ENCODE peak calls at places on chromosomes 7 and 10, in nine cellular contexts. E is transverse colon, H is tibial nerve, O is psoas muscle, P is fibroblast of lung, I is breast epithelium, M is neural progenitor cell, N is mesendoderm, W is tibial artery. B is an unnamed sample.

GRCh38 chr7:1555813-1556540 is at the start of gene TMEM184A:
- DNase-seq in M (peak; percentile 69), I (peak; percentile 89), P (no peak), O (peak; percentile 67), N (peak; percentile 79), H (no peak), W (no peak), E (peak; percentile 93), B (peak; percentile 48)

GRCh38 chr10:97759157-97759980 is 12.4 kb downstream of the SFRP5 start:
- DNase-seq in E (peak; percentile 53), P (peak; percentile 53), H (peak; percentile 38), M (peak; percentile 85), N (peak; percentile 88), O (peak; percentile 49), I (no peak), W (no peak), B (peak; percentile 43)

GRCh38 chr10:49488056-49488455 is 50.9 kb downstream of the ERCC6 start:
- DNase-seq in O (no peak), M (no peak), N (no peak), E (no peak), P (no peak), W (no peak), H (no peak), I (no peak), B (no peak)

GRCh38 chr7:159040912-159041711 is 103.6 kb downstream of the VIPR2 start:
- DNase-seq in N (no peak), W (no peak), E (no peak), I (peak; percentile 31), H (no peak), P (no peak), O (no peak), M (no peak), B (no peak)

GRCh38 chr7:156473476-156474240 is 166.9 kb upstream of the RNF32 start:
- DNase-seq in W (no peak), E (peak; percentile 26), O (no peak), H (no peak), N (peak; percentile 44), I (no peak), P (peak; percentile 33), M (peak; percentile 67), B (no peak)

GRCh38 chr10:63173468-63174227 is 40.5 kb downstream of the NRBF2 start:
- DNase-seq in N (no peak), P (no peak), O (no peak), H (no peak), W (no peak), M (no peak), I (no peak), E (no peak), B (no peak)

GRCh38 chr10:30858499-30858898 is 173.2 kb downstream of the ZNF438 start:
- DNase-seq in W (no peak), P (peak; percentile 29), M (no peak), E (no peak), O (no peak), I (no peak), N (no peak), H (no peak), B (no peak)

GRCh38 chr7:123216825-123217224 is 17.1 kb upstream of the SLC13A1 start:
- DNase-seq in I (no peak), H (no peak), N (no peak), E (no peak), P (no peak), O (no peak), W (no peak), M (no peak), B (no peak)

GRCh38 chr10:116722736-116723427 is 19.5 kb downstream of the HSPA12A start:
- DNase-seq in E (no peak), O (no peak), N (no peak), W (peak; percentile 55), I (no peak), M (no peak), H (no peak), P (no peak), B (no peak)

GRCh38 chr10:88858493-88858892 is 6.8 kb upstream of the ANKRD22 start:
- DNase-seq in P (peak; percentile 4), E (no peak), M (no peak), I (no peak), W (no peak), H (no peak), O (no peak), N (no peak), B (no peak)

GRCh38 chr7:71504697-71505441 is 372.9 kb downstream of the GALNT17 start:
- DNase-seq in I (no peak), W (no peak), M (peak; percentile 16), N (peak; percentile 58), O (no peak), H (no peak), E (no peak), P (no peak), B (no peak)

GRCh38 chr10:72276013-72276387 is 2.3 kb downstream of the DDIT4 start:
- DNase-seq in E (peak; percentile 66), I (peak; percentile 86), N (no peak), O (peak; percentile 42), P (no peak), H (no peak), M (no peak), W (peak; percentile 79), B (no peak)

GRCh38 chr7:99036531-99037175 is 107.3 kb downstream of the SMURF1 start:
- DNase-seq in O (peak; percentile 50), H (no peak), P (peak; percentile 92), W (peak; percentile 86), E (no peak), M (peak; percentile 73), I (no peak), N (peak; percentile 75), B (no peak)

GRCh38 chr7:87220026-87220733 is 648 bp upstream of the TMEM243 start:
- DNase-seq in N (peak; percentile 87), O (peak; percentile 78), P (peak; percentile 78), E (peak; percentile 90), I (peak; percentile 79), H (peak; percentile 48), W (peak; percentile 86), M (peak; percentile 90), B (peak; percentile 69)

GRCh38 chr10:102322914-102323313 is 72.6 kb upstream of the NFKB2 start:
- DNase-seq in N (no peak), H (no peak), M (no peak), I (no peak), E (peak; percentile 14), O (no peak), W (no peak), P (peak; percentile 78), B (peak; percentile 2)

GRCh38 chr10:73950569-73950968 is 39.6 kb downstream of the PLAU start:
- DNase-seq in O (no peak), I (no peak), H (no peak), W (no peak), M (peak; percentile 71), E (no peak), N (peak; percentile 44), P (no peak), B (no peak)

GRCh38 chr7:158279539-158280466 is 307.8 kb downstream of the PTPRN2 start:
- DNase-seq in O (no peak), E (no peak), W (peak; percentile 53), M (no peak), P (no peak), N (no peak), H (peak; percentile 6), I (peak; percentile 27), B (no peak)

GRCh38 chr7:4013793-4014192 is 668.3 kb upstream of the FOXK1 start:
- DNase-seq in O (no peak), W (no peak), I (no peak), E (no peak), M (peak; percentile 34), N (no peak), P (no peak), H (no peak), B (no peak)

GRCh38 chr7:96315109-96315480 is 6.8 kb downstream of the SLC25A13 start:
- DNase-seq in O (no peak), H (no peak), P (no peak), I (no peak), E (no peak), W (no peak), M (no peak), N (peak; percentile 61), B (no peak)

DNA sequence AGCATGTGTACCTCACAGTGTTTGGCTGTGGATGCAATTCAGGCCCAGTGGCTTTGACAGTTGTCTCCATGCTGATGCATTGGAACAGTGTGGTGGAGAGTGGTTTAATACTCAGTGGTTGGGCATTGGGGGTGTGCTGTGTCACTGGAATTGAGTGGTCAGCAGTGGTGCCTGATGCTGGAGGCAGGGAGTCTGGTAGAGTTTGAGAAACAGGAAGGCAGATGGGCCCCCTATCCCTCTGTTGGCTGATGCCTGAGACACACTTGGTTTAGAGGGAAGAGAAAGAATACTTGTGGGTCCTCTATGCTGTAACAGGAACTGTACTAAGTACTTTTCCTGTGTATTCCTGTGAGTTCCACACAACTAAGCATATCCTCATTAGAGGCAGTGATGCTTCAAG is 55.4 kb downstream of the EEPD1 start:
- DNase-seq in H (no peak), O (no peak), N (no peak), M (no peak), E (no peak), P (peak; percentile 54), W (no peak), I (no peak), B (no peak)
- H3K27me3 ChIP-seq in H (no peaks in the 10 kb centered on the region), O (no peaks in the 10 kb centered on the region), N (no peaks in the 10 kb centered on the region), M (no peaks in the 10 kb centered on the region), E (no peaks in the 10 kb centered on the region), P (no peaks in the 10 kb centered on the region), W (no peaks in the 10 kb centered on the region), I (no peaks in the 10 kb centered on the region), B (no peaks in the 10 kb centered on the region)

DNA sequence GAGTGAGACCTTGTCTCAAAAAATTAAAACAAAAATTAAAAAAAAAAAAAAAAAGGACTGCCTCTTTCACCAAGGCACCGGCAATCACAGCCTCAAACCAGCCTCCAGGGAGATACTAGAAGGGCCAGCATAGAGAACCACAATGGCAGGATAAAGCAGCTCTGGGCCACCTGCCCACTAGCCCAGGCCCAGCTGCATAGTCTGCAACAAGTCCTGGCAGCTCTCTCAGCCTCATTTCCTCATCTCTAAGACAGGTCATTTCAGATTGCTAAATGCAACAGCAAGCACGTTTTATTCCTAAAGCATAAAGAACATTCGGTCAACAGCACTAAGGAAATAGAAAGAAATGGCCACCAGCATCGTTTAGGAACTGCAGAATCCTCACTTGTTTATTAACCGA is 28.8 kb downstream of the XPNPEP1 start:
- DNase-seq in P (peak; percentile 93), E (peak; percentile 32), M (no peak), H (peak; percentile 69), O (peak; percentile 86), W (peak; percentile 93), I (no peak), N (no peak), B (no peak)
- H3K27ac ChIP-seq in P (no peak overlapping the region), E (peak overlapping the region; percentile 67), M (no peak overlapping the region), H (peak overlapping the region; percentile 86), O (peak overlapping the region; percentile 68), W (peak overlapping the region; percentile 85), I (peak overlapping the region; percentile 88), N (no peak overlapping the region), B (no peak overlapping the region)

DNA sequence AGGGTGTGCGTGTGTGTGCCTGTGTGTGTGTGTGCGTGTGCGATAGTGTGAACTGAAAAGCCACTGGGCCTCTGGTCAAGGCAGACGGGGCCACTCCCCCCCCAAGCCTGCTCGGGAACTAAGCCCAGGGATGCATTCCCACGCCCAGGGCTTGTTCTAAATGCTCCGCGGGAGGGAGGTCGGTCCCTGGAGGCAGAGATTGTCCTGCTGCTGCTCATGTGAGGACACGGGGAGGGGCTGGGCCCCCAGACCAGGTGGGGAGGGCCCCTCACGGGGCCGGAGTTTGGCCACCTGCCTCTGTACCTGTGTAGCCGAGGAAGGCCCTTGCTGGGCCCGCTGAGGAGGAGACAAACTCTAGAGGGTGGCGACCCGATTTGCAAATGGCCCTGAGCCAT is 93.9 kb downstream of the PDGFA start:
- DNase-seq in O (no peak), I (no peak), H (no peak), E (no peak), M (no peak), N (no peak), W (peak; percentile 75), P (no peak), B (no peak)
- H3K27me3 ChIP-seq in O (no peaks in the 10 kb centered on the region), I (no peaks in the 10 kb centered on the region), H (no peaks in the 10 kb centered on the region), E (no peaks in the 10 kb centered on the region), M (no peaks in the 10 kb centered on the region), N (no peaks in the 10 kb centered on the region), W (no peaks in the 10 kb centered on the region), P (peaks cover 7% of the 10 kb centered on the region), B (no peaks in the 10 kb centered on the region)

GRCh38 chr10:23448323-23448722 is 9.4 kb downstream of the OTUD1 start:
- DNase-seq in W (no peak), N (no peak), H (no peak), O (no peak), M (no peak), E (no peak), I (no peak), P (no peak), B (no peak)
- H3K27ac ChIP-seq in W (no peak overlapping the region), N (no peak overlapping the region), H (no peak overlapping the region), O (peak overlapping the region; percentile 13), M (no peak overlapping the region), E (no peak overlapping the region), I (no peak overlapping the region), P (no peak overlapping the region), B (no peak overlapping the region)

B was measured in CD4-positive, alpha-beta T cell.